ENCODE peak calls at places on chromosomes 11 and 22, in seven cellular contexts. One of them, this sample, is unnamed.

GRCh38 chr22:37518509-37519267 is 527 bp downstream of the CARD10 start:
- DNase-seq in HS-5: no peak
- DNase-seq in stimulated activated CD8-positive, alpha-beta memory T cell treated with anti-CD3 and anti-CD28 coated beads, Interleukin-7, amount 100 ng/mL, for 24 hours: no peak
- DNase-seq in SK-MEL-5: no peak
- DNase-seq in T1000: no peak
- DNase-seq in EL: no peak
- DNase-seq in GM04504: no peak
- DNase-seq in this sample: no peak

GRCh38 chr11:1067812-1068496 is 6.7 kb upstream of the MUC2 start:
- DNase-seq in GM04504: no peak
- DNase-seq in T1000: no peak
- DNase-seq in SK-MEL-5: no peak
- DNase-seq in EL: no peak
- DNase-seq in HS-5: no peak
- DNase-seq in stimulated activated CD8-positive, alpha-beta memory T cell treated with anti-CD3 and anti-CD28 coated beads, Interleukin-7, amount 100 ng/mL, for 24 hours: no peak
- DNase-seq in this sample: no peak

GRCh38 chr22:17369553-17370035 is 334 bp downstream of the CECR2 start:
- DNase-seq in stimulated activated CD8-positive, alpha-beta memory T cell treated with anti-CD3 and anti-CD28 coated beads, Interleukin-7, amount 100 ng/mL, for 24 hours: no peak
- DNase-seq in GM04504: no peak
- DNase-seq in SK-MEL-5: peak
- DNase-seq in HS-5: no peak
- DNase-seq in T1000: no peak
- DNase-seq in EL: no peak
- DNase-seq in this sample: no peak

GRCh38 chr22:29803190-29803589 is 34.9 kb downstream of the ASCC2 start:
- DNase-seq in HS-5: no peak
- DNase-seq in EL: no peak
- DNase-seq in SK-MEL-5: no peak
- DNase-seq in stimulated activated CD8-positive, alpha-beta memory T cell treated with anti-CD3 and anti-CD28 coated beads, Interleukin-7, amount 100 ng/mL, for 24 hours: no peak
- DNase-seq in T1000: no peak
- DNase-seq in GM04504: no peak
- DNase-seq in this sample: no peak

GRCh38 chr11:32580967-32581366 is 2.7 kb upstream of the EIF3M start:
- DNase-seq in GM04504: no peak
- DNase-seq in stimulated activated CD8-positive, alpha-beta memory T cell treated with anti-CD3 and anti-CD28 coated beads, Interleukin-7, amount 100 ng/mL, for 24 hours: no peak
- DNase-seq in T1000: no peak
- DNase-seq in SK-MEL-5: no peak
- DNase-seq in EL: peak
- DNase-seq in HS-5: peak
- DNase-seq in this sample: no peak

GRCh38 chr11:46588915-46589314 is 4.9 kb downstream of the AMBRA1 start:
- DNase-seq in EL: no peak
- DNase-seq in HS-5: no peak
- DNase-seq in T1000: no peak
- DNase-seq in GM04504: no peak
- DNase-seq in stimulated activated CD8-positive, alpha-beta memory T cell treated with anti-CD3 and anti-CD28 coated beads, Interleukin-7, amount 100 ng/mL, for 24 hours: no peak
- DNase-seq in SK-MEL-5: no peak
- DNase-seq in this sample: no peak

GRCh38 chr11:95831198-95831883 is 41.0 kb downstream of the CEP57 start:
- DNase-seq in EL: peak
- DNase-seq in T1000: no peak
- DNase-seq in HS-5: peak
- DNase-seq in stimulated activated CD8-positive, alpha-beta memory T cell treated with anti-CD3 and anti-CD28 coated beads, Interleukin-7, amount 100 ng/mL, for 24 hours: no peak
- DNase-seq in SK-MEL-5: no peak
- DNase-seq in GM04504: peak
- DNase-seq in this sample: no peak

GRCh38 chr11:1479006-1479677 is 7.4 kb downstream of the MOB2 start:
- DNase-seq in EL: no peak
- DNase-seq in GM04504: no peak
- DNase-seq in SK-MEL-5: no peak
- DNase-seq in HS-5: no peak
- DNase-seq in T1000: no peak
- DNase-seq in stimulated activated CD8-positive, alpha-beta memory T cell treated with anti-CD3 and anti-CD28 coated beads, Interleukin-7, amount 100 ng/mL, for 24 hours: no peak
- DNase-seq in this sample: no peak

GRCh38 chr11:10451399-10452116 is 3.5 kb upstream of the AMPD3 start:
- DNase-seq in HS-5: no peak
- DNase-seq in SK-MEL-5: no peak
- DNase-seq in GM04504: no peak
- DNase-seq in EL: no peak
- DNase-seq in stimulated activated CD8-positive, alpha-beta memory T cell treated with anti-CD3 and anti-CD28 coated beads, Interleukin-7, amount 100 ng/mL, for 24 hours: no peak
- DNase-seq in T1000: no peak
- DNase-seq in this sample: no peak

GRCh38 chr22:24822471-24822870 is 16.5 kb downstream of the SGSM1 start:
- DNase-seq in HS-5: no peak
- DNase-seq in T1000: no peak
- DNase-seq in stimulated activated CD8-positive, alpha-beta memory T cell treated with anti-CD3 and anti-CD28 coated beads, Interleukin-7, amount 100 ng/mL, for 24 hours: no peak
- DNase-seq in EL: no peak
- DNase-seq in SK-MEL-5: no peak
- DNase-seq in GM04504: no peak
- DNase-seq in this sample: no peak

GRCh38 chr11:2357246-2357645 is 19.9 kb upstream of the CD81 start:
- DNase-seq in stimulated activated CD8-positive, alpha-beta memory T cell treated with anti-CD3 and anti-CD28 coated beads, Interleukin-7, amount 100 ng/mL, for 24 hours: no peak
- DNase-seq in EL: no peak
- DNase-seq in SK-MEL-5: no peak
- DNase-seq in HS-5: no peak
- DNase-seq in GM04504: no peak
- DNase-seq in T1000: no peak
- DNase-seq in this sample: no peak

GRCh38 chr11:88521354-88522310 is 184.1 kb upstream of the CTSC start:
- DNase-seq in T1000: no peak
- DNase-seq in stimulated activated CD8-positive, alpha-beta memory T cell treated with anti-CD3 and anti-CD28 coated beads, Interleukin-7, amount 100 ng/mL, for 24 hours: no peak
- DNase-seq in SK-MEL-5: peak
- DNase-seq in EL: no peak
- DNase-seq in GM04504: no peak
- DNase-seq in HS-5: no peak
- DNase-seq in this sample: no peak

GRCh38 chr11:3123316-3123715 is 41.8 kb downstream of the OSBPL5 start:
- DNase-seq in HS-5: no peak
- DNase-seq in SK-MEL-5: no peak
- DNase-seq in stimulated activated CD8-positive, alpha-beta memory T cell treated with anti-CD3 and anti-CD28 coated beads, Interleukin-7, amount 100 ng/mL, for 24 hours: no peak
- DNase-seq in GM04504: no peak
- DNase-seq in EL: no peak
- DNase-seq in T1000: no peak
- DNase-seq in this sample: peak

GRCh38 chr11:46916669-46917108 is 1.7 kb downstream of the LRP4 start:
- DNase-seq in GM04504: peak
- DNase-seq in stimulated activated CD8-positive, alpha-beta memory T cell treated with anti-CD3 and anti-CD28 coated beads, Interleukin-7, amount 100 ng/mL, for 24 hours: no peak
- DNase-seq in T1000: no peak
- DNase-seq in SK-MEL-5: peak
- DNase-seq in EL: peak
- DNase-seq in HS-5: no peak
- DNase-seq in this sample: peak

GRCh38 chr11:64264371-64264852 is 13.1 kb downstream of the PLCB3 start:
- DNase-seq in stimulated activated CD8-positive, alpha-beta memory T cell treated with anti-CD3 and anti-CD28 coated beads, Interleukin-7, amount 100 ng/mL, for 24 hours: no peak
- DNase-seq in T1000: no peak
- DNase-seq in GM04504: no peak
- DNase-seq in HS-5: no peak
- DNase-seq in SK-MEL-5: no peak
- DNase-seq in EL: no peak
- DNase-seq in this sample: no peak

GRCh38 chr22:41243361-41243760 is 2.6 kb upstream of the CHADL start:
- DNase-seq in SK-MEL-5: no peak
- DNase-seq in HS-5: no peak
- DNase-seq in T1000: no peak
- DNase-seq in EL: no peak
- DNase-seq in stimulated activated CD8-positive, alpha-beta memory T cell treated with anti-CD3 and anti-CD28 coated beads, Interleukin-7, amount 100 ng/mL, for 24 hours: no peak
- DNase-seq in GM04504: no peak
- DNase-seq in this sample: no peak

GRCh38 chr11:100687032-100687629 is at the start of gene ARHGAP42:
- DNase-seq in stimulated activated CD8-positive, alpha-beta memory T cell treated with anti-CD3 and anti-CD28 coated beads, Interleukin-7, amount 100 ng/mL, for 24 hours: no peak
- DNase-seq in T1000: peak
- DNase-seq in SK-MEL-5: peak
- DNase-seq in HS-5: no peak
- DNase-seq in EL: peak
- DNase-seq in GM04504: no peak
- DNase-seq in this sample: no peak

GRCh38 chr11:16924826-16925494 is 89.3 kb downstream of the PLEKHA7 start:
- DNase-seq in HS-5: no peak
- DNase-seq in EL: peak
- DNase-seq in stimulated activated CD8-positive, alpha-beta memory T cell treated with anti-CD3 and anti-CD28 coated beads, Interleukin-7, amount 100 ng/mL, for 24 hours: no peak
- DNase-seq in SK-MEL-5: no peak
- DNase-seq in T1000: peak
- DNase-seq in GM04504: peak
- DNase-seq in this sample: peak

GRCh38 chr11:133238455-133238854 is 293.8 kb downstream of the OPCML start:
- DNase-seq in SK-MEL-5: no peak
- DNase-seq in T1000: no peak
- DNase-seq in EL: no peak
- DNase-seq in stimulated activated CD8-positive, alpha-beta memory T cell treated with anti-CD3 and anti-CD28 coated beads, Interleukin-7, amount 100 ng/mL, for 24 hours: no peak
- DNase-seq in GM04504: no peak
- DNase-seq in HS-5: no peak
- DNase-seq in this sample: no peak

This sample was measured in substantia nigra.